ENCODE peak calls at places on chromosomes 1 and 21, in eight cellular contexts. F, T, I, K, B, M, Q and R are unnamed samples.
A peak's percentile ranks its signal among the peaks of the same experiment; 100 is the strongest.

GRCh38 chr1:143735764-143736461 is 235.9 kb downstream of the FAM72C start:
- DNase-seq in I (no peak), Q (no peak), M (peak; percentile 64), T (no peak), B (no peak), F (no peak), K (no peak), R (no peak)

GRCh38 chr1:29120955-29121485 is 2.7 kb downstream of the TMEM200B start:
- DNase-seq in K (peak; percentile 61), Q (peak; percentile 19), I (peak; percentile 85), F (no peak), M (peak; percentile 93), B (no peak), T (peak; percentile 16), R (no peak)

GRCh38 chr1:20376171-20376570 is 85.5 kb downstream of the VWA5B1 start:
- DNase-seq in Q (no peak), F (no peak), T (no peak), I (no peak), K (no peak), M (no peak), B (no peak), R (no peak)

GRCh38 chr21:17848228-17848627 is 29.1 kb upstream of the C21orf91 start:
- DNase-seq in K (peak; percentile 35), F (no peak), B (no peak), I (no peak), T (peak; percentile 97), M (no peak), Q (peak; percentile 14), R (peak; percentile 18)

GRCh38 chr21:45582128-45582527 is 39.9 kb upstream of the SLC19A1 start:
- DNase-seq in M (no peak), F (no peak), Q (no peak), K (peak; percentile 1), B (no peak), T (no peak), I (no peak), R (peak; percentile 34)

GRCh38 chr1:64962447-64962846 is 3.9 kb downstream of the JAK1 start:
- DNase-seq in Q (no peak), F (no peak), T (no peak), M (no peak), K (peak; percentile 20), B (no peak), I (peak; percentile 72), R (no peak)

GRCh38 chr21:45592208-45592619 is 50.0 kb upstream of the SLC19A1 start:
- DNase-seq in Q (no peak), F (no peak), T (no peak), I (peak; percentile 71), B (no peak), M (no peak), K (peak; percentile 18), R (peak; percentile 34)

GRCh38 chr1:86335906-86336305 is 60.2 kb downstream of the ODF2L start:
- DNase-seq in T (no peak), I (no peak), F (no peak), K (no peak), M (no peak), Q (no peak), B (no peak), R (no peak)

GRCh38 chr1:34858901-34859441 is 578 bp downstream of the SMIM12 start:
- DNase-seq in M (no peak), Q (no peak), T (peak; percentile 28), F (no peak), K (no peak), I (peak; percentile 62), B (peak; percentile 30), R (no peak)

GRCh38 chr1:116571215-116571919 is 541 bp upstream of the CD58 start:
- DNase-seq in B (no peak), M (no peak), I (peak; percentile 87), K (no peak), Q (no peak), T (no peak), F (no peak), R (no peak)

GRCh38 chr1:151197863-151198253 is 494 bp upstream of the PIP5K1A start:
- DNase-seq in M (no peak), B (no peak), T (no peak), I (no peak), K (peak; percentile 12), Q (no peak), F (no peak), R (no peak)

GRCh38 chr1:237327061-237327460 is 285.1 kb downstream of the RYR2 start:
- DNase-seq in K (no peak), M (no peak), I (no peak), B (no peak), T (no peak), Q (no peak), F (no peak), R (no peak)

GRCh38 chr21:38996355-38996754 is 186.9 kb downstream of the PSMG1 start:
- DNase-seq in M (no peak), I (no peak), T (no peak), B (no peak), Q (no peak), F (no peak), K (no peak), R (no peak)

GRCh38 chr1:41221995-41222991 is 19.8 kb downstream of the SCMH1 start:
- DNase-seq in I (no peak), T (no peak), B (no peak), F (no peak), M (no peak), K (no peak), Q (no peak), R (no peak)

GRCh38 chr1:97247196-97247595 is 525.6 kb downstream of the PTBP2 start:
- DNase-seq in M (no peak), Q (no peak), I (no peak), K (no peak), T (peak; percentile 68), B (no peak), F (no peak), R (no peak)

GRCh38 chr1:101185421-101185820 is 51.4 kb upstream of the S1PR1 start:
- DNase-seq in F (no peak), Q (no peak), B (no peak), I (no peak), M (no peak), K (no peak), T (peak; percentile 62), R (no peak)

GRCh38 chr1:186864296-186864695 is 35.5 kb downstream of the PLA2G4A start:
- DNase-seq in T (peak; percentile 23), M (no peak), K (no peak), F (no peak), B (no peak), I (no peak), Q (no peak), R (no peak)

GRCh38 chr1:103194060-103194459 is 85.7 kb upstream of the COL11A1 start:
- DNase-seq in K (no peak), Q (no peak), B (no peak), T (peak; percentile 5), F (no peak), M (no peak), I (no peak), R (no peak)

GRCh38 chr1:25543425-25544242 is at the start of gene LDLRAP1:
- DNase-seq in T (peak; percentile 62), B (peak; percentile 80), I (peak; percentile 92), Q (peak; percentile 82), M (peak; percentile 87), F (no peak), K (peak; percentile 83), R (no peak)
- TF ChIP-seq POLR2A in T (peak; percentile 37), B (peak; percentile 95), I (no peak), Q (peak; percentile 96), M (no peak), F (no peak), K (peak; percentile 69), R (no peak)

GRCh38 chr1:51842255-51842654 is 36.3 kb downstream of the NRDC start:
- DNase-seq in K (no peak), T (no peak), M (no peak), I (no peak), Q (no peak), F (no peak), B (no peak), R (no peak)
- TF ChIP-seq POLR2A in K (no peak), T (no peak), M (no peak), I (no peak), Q (no peak), F (no peak), B (no peak), R (no peak)

DNA sequence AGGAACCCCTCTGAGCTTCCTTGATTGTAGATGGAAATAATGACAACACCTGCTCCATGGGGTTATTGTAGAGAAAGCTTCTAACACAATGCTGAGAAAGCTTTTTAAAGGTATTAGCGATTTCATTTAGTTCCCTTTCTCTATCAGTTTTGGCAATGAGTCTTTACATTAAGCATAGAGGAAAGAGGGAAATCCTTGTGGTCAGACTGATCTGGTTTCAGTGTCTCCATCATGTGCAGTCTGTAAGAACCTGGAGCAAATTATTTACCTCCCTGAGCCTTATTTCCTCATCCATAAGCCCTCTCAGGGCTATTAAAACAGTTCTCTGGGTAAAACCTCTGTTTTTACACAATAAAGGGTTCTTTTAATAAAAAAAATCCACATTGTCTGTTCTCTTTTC is 87.5 kb downstream of the FGGY start:
- DNase-seq in I (no peak), B (no peak), F (no peak), Q (no peak), T (no peak), K (no peak), M (no peak), R (no peak)
- TF ChIP-seq POLR2A in I (no peak), B (no peak), F (no peak), Q (no peak), T (no peak), K (no peak), M (no peak), R (no peak)

GRCh38 chr1:160836981-160837557 is 25.6 kb downstream of the CD244 start:
- DNase-seq in M (no peak), T (no peak), B (no peak), Q (no peak), K (no peak), I (no peak), F (no peak), R (no peak)

GRCh38 chr1:160838876-160839275 is 23.8 kb downstream of the CD244 start:
- DNase-seq in T (no peak), M (no peak), Q (no peak), I (no peak), K (no peak), B (no peak), F (no peak), R (no peak)

GRCh38 chr1:160834945-160835565 is 27.6 kb downstream of the CD244 start:
- DNase-seq in F (no peak), K (peak; percentile 28), T (peak; percentile 31), I (no peak), Q (no peak), B (peak; percentile 41), M (no peak), R (no peak)

GRCh38 chr1:160836561-160836960 is 26.1 kb downstream of the CD244 start:
- DNase-seq in K (no peak), F (no peak), I (no peak), Q (no peak), B (no peak), M (no peak), T (no peak), R (no peak)

DNA sequence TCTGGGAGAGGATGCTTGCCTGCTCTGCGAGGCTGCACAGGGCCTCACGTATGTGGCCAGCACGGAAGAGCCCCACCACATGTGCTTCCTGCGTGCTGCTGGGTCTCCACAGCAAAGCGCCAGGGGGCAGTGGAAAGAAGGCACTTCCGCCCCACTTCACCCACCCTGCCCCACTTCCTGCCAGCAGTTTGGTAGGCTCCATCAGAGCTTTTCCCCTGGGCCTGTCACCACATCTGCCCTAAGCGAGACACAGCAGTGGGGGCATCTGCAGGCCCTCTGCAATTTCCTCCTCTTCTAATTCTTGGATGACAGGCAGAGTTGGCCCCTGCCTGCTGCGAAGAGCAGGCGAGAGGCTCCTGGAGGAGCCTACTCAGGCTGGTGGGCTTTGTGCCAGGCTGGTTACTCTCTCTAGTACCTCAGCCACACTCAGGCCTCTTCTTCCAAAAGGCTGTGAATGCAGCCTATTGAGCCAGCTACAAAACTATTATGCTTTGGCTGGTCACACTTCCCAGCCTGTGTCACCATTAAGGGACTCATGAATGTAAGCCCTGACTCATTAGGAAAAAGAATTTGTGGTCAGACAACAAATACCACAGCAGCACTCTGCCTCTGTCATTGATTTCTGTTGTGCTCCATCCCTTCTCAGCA is 25.0 kb downstream of the CD244 start:
- DNase-seq in K (peak; percentile 68), M (no peak), T (no peak), B (no peak), F (peak; percentile 33), Q (peak; percentile 18), I (peak; percentile 95), R (no peak)
- TF ChIP-seq POLR2A in K (no peak), M (no peak), T (no peak), B (no peak), F (no peak), Q (no peak), I (no peak), R (no peak)